ENCODE peak calls at places on chromosomes 2 and 18, in five cellular contexts. M, K, E, F and R are unnamed samples.

GRCh38 chr2:196481323-196481695 is 158.2 kb upstream of the CCDC150 start:
- DNase-seq in K (peak), M (peak), F (no peak), E (no peak), R (no peak)

GRCh38 chr2:160963957-160964356 is 196.3 kb upstream of the TANK start:
- DNase-seq in K (no peak), E (no peak), F (no peak), M (no peak), R (no peak)

GRCh38 chr2:66761826-66762225 is 326.9 kb downstream of the MEIS1 start:
- DNase-seq in F (no peak), E (no peak), K (no peak), M (no peak), R (no peak)

GRCh38 chr2:210452194-210452593 is 24.4 kb downstream of the LANCL1 start:
- DNase-seq in K (no peak), F (no peak), M (no peak), E (no peak), R (no peak)

GRCh38 chr2:218438601-218439000 is 19.7 kb downstream of the VIL1 start:
- DNase-seq in K (no peak), F (no peak), E (no peak), M (no peak), R (no peak)

GRCh38 chr2:168525020-168525419 is 68.9 kb downstream of the CERS6 start:
- DNase-seq in E (no peak), F (no peak), K (no peak), M (no peak), R (no peak)

GRCh38 chr2:218908721-218909619 is 28.3 kb downstream of the WNT10A start:
- DNase-seq in K (peak), M (peak), F (peak), E (peak), R (peak)

GRCh38 chr18:76620326-76620813 is 125.3 kb upstream of the ZNF516 start:
- DNase-seq in E (no peak), F (no peak), K (peak), M (peak), R (peak)

GRCh38 chr18:58545338-58546096 is 83.4 kb downstream of the ALPK2 start:
- DNase-seq in M (no peak), K (no peak), E (no peak), F (no peak), R (no peak)

GRCh38 chr18:54717673-54718435 is 110.4 kb upstream of the RAB27B start:
- DNase-seq in F (no peak), M (no peak), K (peak), E (peak), R (peak)

GRCh38 chr2:222743263-222743865 is 71.9 kb downstream of the MOGAT1 start:
- DNase-seq in M (no peak), F (no peak), K (no peak), E (no peak), R (no peak)

GRCh38 chr18:35998967-35999366 is 26.5 kb downstream of the RMP24 start:
- DNase-seq in F (no peak), M (no peak), K (no peak), E (no peak), R (no peak)

GRCh38 chr18:3499498-3499897 is 49.5 kb downstream of the TGIF1 start:
- DNase-seq in M (no peak), E (peak), K (peak), F (no peak), R (no peak)

GRCh38 chr2:236892721-236893120 is 193.0 kb upstream of the COPS8 start:
- DNase-seq in F (no peak), E (no peak), K (no peak), M (no peak), R (no peak)

GRCh38 chr2:85602476-85603234 is at the start of gene TMEM150A:
- DNase-seq in K (peak), M (peak), E (peak), F (peak), R (peak)

GRCh38 chr18:59959079-59959478 is 59.3 kb downstream of the PMAIP1 start:
- DNase-seq in M (no peak), E (no peak), K (peak), F (no peak), R (no peak)

GRCh38 chr2:38465789-38466127 is 88.7 kb upstream of the ATL2 start:
- DNase-seq in E (no peak), K (peak), F (no peak), M (no peak), R (no peak)

GRCh38 chr18:62846334-62846733 is 131.0 kb downstream of the PHLPP1 start:
- DNase-seq in K (no peak), E (no peak), F (no peak), M (no peak), R (no peak)

GRCh38 chr2:24926602-24927252 is 6.7 kb upstream of the ADCY3 start:
- DNase-seq in F (no peak), E (no peak), K (no peak), M (no peak), R (peak)

GRCh38 chr18:2985628-2986027 is 27.3 kb downstream of the LPIN2 start:
- DNase-seq in M (peak), E (no peak), F (no peak), K (no peak), R (no peak)

GRCh38 chr2:9310390-9310789 is 103.8 kb downstream of the ASAP2 start:
- DNase-seq in M (no peak), E (no peak), K (peak), F (no peak), R (no peak)

GRCh38 chr18:58635891-58636290 is 7.0 kb upstream of the ALPK2 start:
- DNase-seq in E (no peak), K (peak), M (no peak), F (no peak), R (no peak)

GRCh38 chr2:99481941-99482340 is 7.9 kb downstream of the REV1 start:
- DNase-seq in M (no peak), K (no peak), F (no peak), E (no peak), R (no peak)

GRCh38 chr2:50840346-50841124 is 191.4 kb downstream of the NRXN1 start:
- DNase-seq in K (no peak), M (peak), F (no peak), E (no peak), R (no peak)